ENCODE peak calls at places on chromosomes 16 and 17, in seven cellular contexts. One of them, this sample, is unnamed.

GRCh38 chr16:27273670-27274522 is 5.3 kb upstream of the NSMCE1 start:
- DNase-seq in H9: no peak
- DNase-seq in mesendoderm: no peak
- DNase-seq in IMR-90: peak
- DNase-seq in neuronal stem cell: no peak
- DNase-seq in H1: peak
- DNase-seq in mesenchymal stem cell: peak
- DNase-seq in this sample: no peak

GRCh38 chr16:20073203-20074088 is at the start of gene GPR139:
- DNase-seq in H9: peak
- DNase-seq in mesendoderm: no peak
- DNase-seq in IMR-90: no peak
- DNase-seq in neuronal stem cell: peak
- DNase-seq in H1: peak
- DNase-seq in mesenchymal stem cell: no peak
- DNase-seq in this sample: no peak

GRCh38 chr16:57865746-57866528 is 63.6 kb upstream of the KIFC3 start:
- DNase-seq in H9: no peak
- DNase-seq in mesendoderm: no peak
- DNase-seq in IMR-90: no peak
- DNase-seq in neuronal stem cell: no peak
- DNase-seq in H1: no peak
- DNase-seq in mesenchymal stem cell: no peak
- DNase-seq in this sample: no peak

GRCh38 chr17:10875411-10875810 is 37.5 kb upstream of the PIRT start:
- DNase-seq in H9: peak
- DNase-seq in mesendoderm: peak
- DNase-seq in IMR-90: no peak
- DNase-seq in neuronal stem cell: peak
- DNase-seq in H1: peak
- DNase-seq in mesenchymal stem cell: no peak
- DNase-seq in this sample: no peak

GRCh38 chr17:48597775-48598631 is 4.4 kb upstream of the HOXB5 start:
- DNase-seq in H9: no peak
- DNase-seq in mesendoderm: no peak
- DNase-seq in IMR-90: peak
- DNase-seq in neuronal stem cell: no peak
- DNase-seq in H1: no peak
- DNase-seq in mesenchymal stem cell: peak
- DNase-seq in this sample: peak

GRCh38 chr17:12691173-12691572 is 25.5 kb downstream of the MYOCD start:
- DNase-seq in H9: no peak
- DNase-seq in mesendoderm: no peak
- DNase-seq in IMR-90: peak
- DNase-seq in neuronal stem cell: no peak
- DNase-seq in H1: no peak
- DNase-seq in mesenchymal stem cell: peak
- DNase-seq in this sample: no peak

GRCh38 chr17:67403483-67403882 is 26.4 kb downstream of the PITPNC1 start:
- DNase-seq in H9: no peak
- DNase-seq in mesendoderm: no peak
- DNase-seq in IMR-90: no peak
- DNase-seq in neuronal stem cell: no peak
- DNase-seq in H1: no peak
- DNase-seq in mesenchymal stem cell: no peak
- DNase-seq in this sample: no peak

GRCh38 chr17:57420674-57421392 is 164.5 kb downstream of the MSI2 start:
- DNase-seq in H9: no peak
- DNase-seq in mesendoderm: no peak
- DNase-seq in IMR-90: no peak
- DNase-seq in neuronal stem cell: no peak
- DNase-seq in H1: no peak
- DNase-seq in mesenchymal stem cell: no peak
- DNase-seq in this sample: no peak

GRCh38 chr17:41547378-41547841 is 19.3 kb upstream of the KRT19 start:
- DNase-seq in H9: no peak
- DNase-seq in mesendoderm: no peak
- DNase-seq in IMR-90: no peak
- DNase-seq in neuronal stem cell: no peak
- DNase-seq in H1: no peak
- DNase-seq in mesenchymal stem cell: no peak
- DNase-seq in this sample: no peak

GRCh38 chr16:59601452-59601851 is 867.3 kb upstream of the GOT2 start:
- DNase-seq in H9: no peak
- DNase-seq in mesendoderm: no peak
- DNase-seq in IMR-90: no peak
- DNase-seq in neuronal stem cell: no peak
- DNase-seq in H1: no peak
- DNase-seq in mesenchymal stem cell: no peak
- DNase-seq in this sample: no peak

GRCh38 chr16:57694556-57695377 is at the start of gene DRC7:
- DNase-seq in H9: peak
- DNase-seq in mesendoderm: peak
- DNase-seq in IMR-90: peak
- DNase-seq in neuronal stem cell: peak
- DNase-seq in H1: peak
- DNase-seq in mesenchymal stem cell: peak
- DNase-seq in this sample: peak

DNA sequence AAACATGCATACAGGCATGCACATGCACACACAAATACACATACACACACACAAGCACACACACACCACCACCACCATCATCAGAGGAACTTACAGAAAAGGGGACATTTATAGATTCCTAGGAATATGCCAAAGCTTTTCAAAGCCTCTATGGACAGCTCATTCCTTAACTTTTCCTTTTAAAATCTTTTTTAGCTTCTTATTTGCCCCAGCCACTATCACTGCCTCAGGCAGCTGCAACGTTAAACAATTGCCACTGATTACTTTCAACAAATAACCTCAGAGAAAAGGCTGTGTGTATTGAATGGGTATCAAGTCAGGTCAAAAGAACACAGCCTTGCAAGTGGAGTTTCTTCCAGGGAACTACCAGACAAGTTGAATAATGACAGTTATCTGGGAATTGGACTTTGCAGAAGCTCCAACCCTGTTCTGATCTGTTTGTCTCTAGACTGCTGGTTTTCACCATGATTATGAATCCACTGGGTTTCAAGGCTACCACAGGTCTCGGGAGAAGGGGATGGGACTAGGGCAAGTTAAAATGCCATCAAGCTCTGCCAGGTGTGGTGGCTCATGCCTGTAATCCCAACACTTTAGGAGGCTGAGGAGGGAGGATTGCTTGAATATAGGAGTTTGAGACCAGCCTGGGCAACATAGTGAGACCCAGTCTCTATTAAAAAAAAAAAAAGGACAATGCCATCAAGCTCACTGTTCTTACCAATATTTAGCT is 21.9 kb upstream of the BEAN1 start:
- DNase-seq in H9: no peak
- DNase-seq in mesendoderm: no peak
- DNase-seq in IMR-90: no peak
- DNase-seq in neuronal stem cell: no peak
- DNase-seq in H1: no peak
- DNase-seq in mesenchymal stem cell: no peak
- DNase-seq in this sample: no peak
- H4K8ac ChIP-seq in H9: no peak
- H4K8ac ChIP-seq in mesendoderm: no peak
- H4K8ac ChIP-seq in IMR-90: no peak
- H4K8ac ChIP-seq in neuronal stem cell: no peak
- H4K8ac ChIP-seq in H1: no peak
- H4K8ac ChIP-seq in mesenchymal stem cell: no peak
- H4K8ac ChIP-seq in this sample: no peak

DNA sequence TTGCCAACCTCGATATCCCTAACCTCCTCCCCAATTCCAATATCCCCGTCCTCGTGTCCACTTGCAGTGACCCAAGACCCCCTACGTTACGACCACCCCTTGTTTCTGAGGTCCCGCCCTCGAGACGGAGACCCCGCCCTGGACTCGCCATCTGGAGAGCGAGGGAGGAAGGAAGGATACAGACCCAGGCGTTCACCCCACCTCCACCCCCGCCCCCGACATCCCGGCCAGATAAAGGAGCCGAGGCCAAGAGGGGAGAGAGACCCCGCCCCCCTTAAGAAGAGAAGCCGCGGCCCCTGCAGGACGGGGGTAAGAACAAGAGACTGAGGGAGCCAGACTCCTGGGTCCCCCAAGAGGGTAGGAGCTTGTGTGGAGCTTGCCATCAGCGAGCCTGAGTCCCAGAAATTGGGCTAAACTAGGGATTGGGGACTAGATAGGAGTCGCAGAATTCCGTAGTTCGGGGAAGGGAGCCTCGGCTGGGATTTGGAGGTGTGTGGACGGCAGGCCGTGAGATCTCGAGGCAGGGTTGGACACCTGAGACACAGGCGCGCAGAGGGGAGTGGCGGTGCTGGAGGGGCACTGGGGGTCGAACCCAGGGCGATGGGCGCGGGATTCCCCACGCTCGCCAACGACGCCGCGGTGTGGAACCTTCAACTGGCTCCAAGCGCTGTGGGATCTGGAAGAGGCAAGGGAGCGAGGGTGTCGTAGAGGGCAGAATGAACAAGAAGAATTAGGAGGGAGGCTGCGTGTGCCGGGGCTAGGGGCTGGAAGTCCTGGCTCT is at the start of gene BCL6B:
- DNase-seq in H9: peak
- DNase-seq in mesendoderm: no peak
- DNase-seq in IMR-90: no peak
- DNase-seq in neuronal stem cell: no peak
- DNase-seq in H1: peak
- DNase-seq in mesenchymal stem cell: no peak
- DNase-seq in this sample: no peak
- H4K8ac ChIP-seq in H9: no peak
- H4K8ac ChIP-seq in mesendoderm: no peak
- H4K8ac ChIP-seq in IMR-90: peak
- H4K8ac ChIP-seq in neuronal stem cell: no peak
- H4K8ac ChIP-seq in H1: peak
- H4K8ac ChIP-seq in mesenchymal stem cell: peak
- H4K8ac ChIP-seq in this sample: peak

GRCh38 chr16:3690991-3691720 is 26.2 kb downstream of the TRAP1 start:
- DNase-seq in H9: no peak
- DNase-seq in mesendoderm: peak
- DNase-seq in IMR-90: no peak
- DNase-seq in neuronal stem cell: no peak
- DNase-seq in H1: no peak
- DNase-seq in mesenchymal stem cell: peak
- DNase-seq in this sample: no peak

GRCh38 chr16:3690470-3690918 is 26.8 kb downstream of the TRAP1 start:
- DNase-seq in H9: peak
- DNase-seq in mesendoderm: peak
- DNase-seq in IMR-90: peak
- DNase-seq in neuronal stem cell: peak
- DNase-seq in H1: peak
- DNase-seq in mesenchymal stem cell: peak
- DNase-seq in this sample: peak

GRCh38 chr16:3689731-3690130 is 27.6 kb downstream of the TRAP1 start:
- DNase-seq in H9: no peak
- DNase-seq in mesendoderm: no peak
- DNase-seq in IMR-90: no peak
- DNase-seq in neuronal stem cell: no peak
- DNase-seq in H1: no peak
- DNase-seq in mesenchymal stem cell: no peak
- DNase-seq in this sample: peak

GRCh38 chr16:3691778-3692177 is 25.5 kb downstream of the TRAP1 start:
- DNase-seq in H9: no peak
- DNase-seq in mesendoderm: no peak
- DNase-seq in IMR-90: no peak
- DNase-seq in neuronal stem cell: no peak
- DNase-seq in H1: no peak
- DNase-seq in mesenchymal stem cell: no peak
- DNase-seq in this sample: no peak

DNA sequence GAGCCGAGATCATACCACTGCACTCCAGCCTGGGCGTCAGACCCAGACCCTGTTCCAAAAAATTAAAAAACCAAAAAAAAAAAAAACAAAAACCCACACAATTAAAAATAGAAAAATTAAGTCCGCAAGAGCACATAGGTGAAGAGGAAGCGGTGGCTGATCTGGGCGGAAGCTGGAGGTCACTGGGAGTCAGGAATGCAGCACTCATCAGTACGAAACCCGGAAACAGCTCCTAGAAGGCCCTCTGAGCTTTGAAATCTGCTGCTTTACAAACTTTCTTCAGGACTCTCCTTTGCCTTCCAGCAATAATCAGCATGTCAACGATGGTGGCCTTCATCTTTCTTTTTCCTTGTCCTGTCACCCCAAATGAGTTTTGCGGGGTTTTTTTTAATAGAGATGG is 29.5 kb downstream of the TRAP1 start:
- DNase-seq in H9: no peak
- DNase-seq in mesendoderm: no peak
- DNase-seq in IMR-90: no peak
- DNase-seq in neuronal stem cell: no peak
- DNase-seq in H1: no peak
- DNase-seq in mesenchymal stem cell: no peak
- DNase-seq in this sample: no peak
- H4K8ac ChIP-seq in H9: no peak
- H4K8ac ChIP-seq in mesendoderm: no peak
- H4K8ac ChIP-seq in IMR-90: no peak
- H4K8ac ChIP-seq in neuronal stem cell: no peak
- H4K8ac ChIP-seq in H1: no peak
- H4K8ac ChIP-seq in mesenchymal stem cell: no peak
- H4K8ac ChIP-seq in this sample: no peak

DNA sequence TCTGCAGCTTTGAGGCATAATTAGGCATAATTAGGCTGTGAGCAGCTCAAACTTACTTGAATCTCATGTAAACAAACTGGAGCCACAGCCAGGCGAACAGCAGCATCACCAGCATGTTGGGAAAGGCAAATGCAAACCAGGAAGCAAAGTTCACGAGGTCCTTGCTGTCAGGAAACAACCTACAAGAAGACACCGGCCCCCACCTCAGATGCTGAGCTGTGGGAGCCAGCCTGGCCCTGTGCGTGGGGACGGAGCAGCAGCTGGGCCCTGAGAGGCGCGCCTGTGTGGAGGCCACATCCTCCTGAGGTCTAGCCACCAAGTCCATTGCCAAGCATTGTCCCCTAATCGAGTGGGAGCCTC is 12.2 kb downstream of the SLC13A5 start:
- DNase-seq in H9: no peak
- DNase-seq in mesendoderm: no peak
- DNase-seq in IMR-90: no peak
- DNase-seq in neuronal stem cell: no peak
- DNase-seq in H1: no peak
- DNase-seq in mesenchymal stem cell: no peak
- DNase-seq in this sample: no peak
- H4K8ac ChIP-seq in H9: no peak
- H4K8ac ChIP-seq in mesendoderm: no peak
- H4K8ac ChIP-seq in IMR-90: no peak
- H4K8ac ChIP-seq in neuronal stem cell: no peak
- H4K8ac ChIP-seq in H1: no peak
- H4K8ac ChIP-seq in mesenchymal stem cell: no peak
- H4K8ac ChIP-seq in this sample: peak

GRCh38 chr16:87176735-87177134 is 140.5 kb downstream of the C16orf95 start:
- DNase-seq in H9: no peak
- DNase-seq in mesendoderm: no peak
- DNase-seq in IMR-90: no peak
- DNase-seq in neuronal stem cell: no peak
- DNase-seq in H1: no peak
- DNase-seq in mesenchymal stem cell: no peak
- DNase-seq in this sample: no peak
- H4K8ac ChIP-seq in H9: no peak
- H4K8ac ChIP-seq in mesendoderm: no peak
- H4K8ac ChIP-seq in IMR-90: no peak
- H4K8ac ChIP-seq in neuronal stem cell: no peak
- H4K8ac ChIP-seq in H1: no peak
- H4K8ac ChIP-seq in mesenchymal stem cell: peak
- H4K8ac ChIP-seq in this sample: no peak